ENCODE peak calls at places on chromosomes 7 and 10, in eight cellular contexts. One of them, this sample, is unnamed. For H3K4me1, the result is how much of the 10 kb centered on the place peaks cover.

GRCh38 chr10:77084431-77085144 is 553.0 kb downstream of the KCNMA1 start:
- DNase-seq in transverse colon: peak
- DNase-seq in heart left ventricle: peak
- DNase-seq in GM12878: no peak
- DNase-seq in A549: no peak
- DNase-seq in Peyer's patch: no peak
- DNase-seq in body of pancreas: no peak
- DNase-seq in HCT116: no peak
- DNase-seq in this sample: peak

GRCh38 chr7:602341-603141 is 82.9 kb upstream of the PDGFA start:
- DNase-seq in transverse colon: peak
- DNase-seq in heart left ventricle: peak
- DNase-seq in GM12878: no peak
- DNase-seq in A549: no peak
- DNase-seq in Peyer's patch: peak
- DNase-seq in body of pancreas: no peak
- DNase-seq in HCT116: no peak
- DNase-seq in this sample: no peak

GRCh38 chr7:74312418-74313021 is 23.3 kb downstream of the CLIP2 start:
- DNase-seq in transverse colon: no peak
- DNase-seq in heart left ventricle: no peak
- DNase-seq in GM12878: no peak
- DNase-seq in A549: no peak
- DNase-seq in Peyer's patch: no peak
- DNase-seq in body of pancreas: no peak
- DNase-seq in HCT116: peak
- DNase-seq in this sample: no peak

GRCh38 chr7:50497968-50498367 is 47.8 kb upstream of the FIGNL1 start:
- DNase-seq in transverse colon: no peak
- DNase-seq in heart left ventricle: peak
- DNase-seq in GM12878: no peak
- DNase-seq in A549: no peak
- DNase-seq in Peyer's patch: no peak
- DNase-seq in body of pancreas: no peak
- DNase-seq in HCT116: no peak
- DNase-seq in this sample: no peak

GRCh38 chr7:100016209-100016901 is 959 bp downstream of the ZKSCAN1 start:
- DNase-seq in transverse colon: peak
- DNase-seq in heart left ventricle: no peak
- DNase-seq in GM12878: no peak
- DNase-seq in A549: no peak
- DNase-seq in Peyer's patch: no peak
- DNase-seq in body of pancreas: no peak
- DNase-seq in HCT116: no peak
- DNase-seq in this sample: no peak

GRCh38 chr10:119299531-119299930 is 92.2 kb downstream of the GRK5 start:
- DNase-seq in transverse colon: no peak
- DNase-seq in heart left ventricle: peak
- DNase-seq in GM12878: no peak
- DNase-seq in A549: no peak
- DNase-seq in Peyer's patch: no peak
- DNase-seq in body of pancreas: peak
- DNase-seq in HCT116: no peak
- DNase-seq in this sample: no peak

GRCh38 chr10:15384154-15384553 is 13.1 kb upstream of the FAM171A1 start:
- DNase-seq in transverse colon: peak
- DNase-seq in heart left ventricle: no peak
- DNase-seq in GM12878: no peak
- DNase-seq in A549: no peak
- DNase-seq in Peyer's patch: no peak
- DNase-seq in body of pancreas: no peak
- DNase-seq in HCT116: no peak
- DNase-seq in this sample: no peak

GRCh38 chr7:3560495-3560894 is 259.4 kb downstream of the SDK1 start:
- DNase-seq in transverse colon: no peak
- DNase-seq in heart left ventricle: no peak
- DNase-seq in GM12878: no peak
- DNase-seq in A549: no peak
- DNase-seq in Peyer's patch: no peak
- DNase-seq in body of pancreas: peak
- DNase-seq in HCT116: no peak
- DNase-seq in this sample: no peak

GRCh38 chr10:9605231-9605630 is 1412.4 kb upstream of the CELF2 start:
- DNase-seq in transverse colon: no peak
- DNase-seq in heart left ventricle: no peak
- DNase-seq in GM12878: no peak
- DNase-seq in A549: no peak
- DNase-seq in Peyer's patch: no peak
- DNase-seq in body of pancreas: no peak
- DNase-seq in HCT116: no peak
- DNase-seq in this sample: no peak

GRCh38 chr10:76113952-76114351 is 682.5 kb downstream of the LRMDA start:
- DNase-seq in transverse colon: no peak
- DNase-seq in heart left ventricle: no peak
- DNase-seq in GM12878: no peak
- DNase-seq in A549: no peak
- DNase-seq in Peyer's patch: no peak
- DNase-seq in body of pancreas: no peak
- DNase-seq in HCT116: no peak
- DNase-seq in this sample: no peak

GRCh38 chr10:125482637-125483036 is 200.3 kb downstream of the TEX36 start:
- DNase-seq in transverse colon: no peak
- DNase-seq in heart left ventricle: no peak
- DNase-seq in GM12878: no peak
- DNase-seq in A549: no peak
- DNase-seq in Peyer's patch: no peak
- DNase-seq in body of pancreas: no peak
- DNase-seq in HCT116: no peak
- DNase-seq in this sample: no peak

GRCh38 chr10:101113890-101114403 is 17.2 kb upstream of the TLX1 start:
- DNase-seq in transverse colon: no peak
- DNase-seq in heart left ventricle: no peak
- DNase-seq in GM12878: no peak
- DNase-seq in A549: no peak
- DNase-seq in Peyer's patch: no peak
- DNase-seq in body of pancreas: no peak
- DNase-seq in HCT116: no peak
- DNase-seq in this sample: no peak

GRCh38 chr10:34010891-34011290 is 676.4 kb upstream of the NRP1 start:
- DNase-seq in transverse colon: no peak
- DNase-seq in heart left ventricle: no peak
- DNase-seq in GM12878: no peak
- DNase-seq in A549: no peak
- DNase-seq in Peyer's patch: no peak
- DNase-seq in body of pancreas: no peak
- DNase-seq in HCT116: no peak
- DNase-seq in this sample: no peak

GRCh38 chr10:15483215-15483970 is 112.3 kb upstream of the FAM171A1 start:
- DNase-seq in transverse colon: no peak
- DNase-seq in heart left ventricle: no peak
- DNase-seq in GM12878: no peak
- DNase-seq in A549: no peak
- DNase-seq in Peyer's patch: no peak
- DNase-seq in body of pancreas: no peak
- DNase-seq in HCT116: no peak
- DNase-seq in this sample: no peak

GRCh38 chr10:22629126-22629525 is 85.3 kb downstream of the PIP4K2A start:
- DNase-seq in transverse colon: no peak
- DNase-seq in heart left ventricle: no peak
- DNase-seq in GM12878: no peak
- DNase-seq in A549: no peak
- DNase-seq in Peyer's patch: no peak
- DNase-seq in body of pancreas: no peak
- DNase-seq in HCT116: no peak
- DNase-seq in this sample: no peak
- H3K27ac ChIP-seq in transverse colon: peak
- H3K27ac ChIP-seq in heart left ventricle: no peak
- H3K27ac ChIP-seq in GM12878: peak
- H3K27ac ChIP-seq in A549: no peak
- H3K27ac ChIP-seq in Peyer's patch: peak
- H3K27ac ChIP-seq in body of pancreas: no peak
- H3K27ac ChIP-seq in HCT116: no peak
- H3K27ac ChIP-seq in this sample: no peak

DNA sequence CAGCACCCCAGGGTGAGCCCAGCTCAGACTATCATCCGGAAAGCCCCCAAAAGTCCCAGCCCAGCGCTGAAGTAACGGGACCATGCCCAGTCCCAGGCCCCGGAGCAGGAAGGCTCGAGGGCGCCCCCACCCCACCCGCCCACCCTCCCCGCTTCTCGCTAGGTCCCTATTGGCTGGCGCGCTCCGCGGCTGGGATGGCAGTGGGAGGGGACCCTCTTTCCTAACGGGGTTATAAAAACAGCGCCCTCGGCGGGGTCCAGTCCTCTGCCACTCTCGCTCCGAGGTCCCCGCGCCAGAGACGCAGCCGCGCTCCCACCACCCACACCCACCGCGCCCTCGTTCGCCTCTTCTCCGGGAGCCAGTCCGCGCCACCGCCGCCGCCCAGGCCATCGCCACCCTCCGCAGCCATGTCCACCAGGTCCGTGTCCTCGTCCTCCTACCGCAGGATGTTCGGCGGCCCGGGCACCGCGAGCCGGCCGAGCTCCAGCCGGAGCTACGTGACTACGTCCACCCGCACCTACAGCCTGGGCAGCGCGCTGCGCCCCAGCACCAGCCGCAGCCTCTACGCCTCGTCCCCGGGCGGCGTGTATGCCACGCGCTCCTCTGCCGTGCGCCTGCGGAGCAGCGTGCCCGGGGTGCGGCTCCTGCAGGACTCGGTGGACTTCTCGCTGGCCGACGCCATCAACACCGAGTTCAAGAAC is 1.1 kb downstream of the VIM start:
- DNase-seq in transverse colon: peak
- DNase-seq in heart left ventricle: peak
- DNase-seq in GM12878: no peak
- DNase-seq in A549: peak
- DNase-seq in Peyer's patch: peak
- DNase-seq in body of pancreas: peak
- DNase-seq in HCT116: no peak
- DNase-seq in this sample: peak
- TF ChIP-seq POLR2A in transverse colon: peak
- TF ChIP-seq POLR2A in heart left ventricle: peak
- TF ChIP-seq POLR2A in GM12878: peak
- TF ChIP-seq POLR2A in A549: peak
- TF ChIP-seq POLR2A in Peyer's patch: peak
- TF ChIP-seq POLR2A in body of pancreas: peak
- TF ChIP-seq POLR2A in HCT116: no peak
- TF ChIP-seq POLR2A in this sample: peak

DNA sequence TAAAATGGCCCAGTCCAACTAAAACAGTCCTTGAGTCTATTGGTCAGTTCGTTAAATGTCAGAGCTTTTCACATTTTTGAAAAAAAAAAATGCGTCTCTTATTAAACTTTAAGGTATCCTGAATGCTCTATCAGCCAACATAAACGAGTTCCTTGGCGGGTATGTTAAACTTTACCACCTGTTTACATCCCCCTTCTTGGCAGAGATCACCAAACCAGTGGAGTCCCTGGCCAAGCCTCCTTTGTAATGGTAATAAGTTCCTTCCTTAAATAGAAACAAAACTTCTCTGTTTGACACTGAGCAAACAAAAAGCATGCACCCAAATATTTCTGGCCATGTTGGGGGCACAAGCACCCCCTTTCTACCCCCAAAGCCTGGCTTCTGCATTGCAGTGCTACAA is 3.2 kb downstream of the TRIL start:
- DNase-seq in transverse colon: no peak
- DNase-seq in heart left ventricle: no peak
- DNase-seq in GM12878: no peak
- DNase-seq in A549: no peak
- DNase-seq in Peyer's patch: no peak
- DNase-seq in body of pancreas: no peak
- DNase-seq in HCT116: no peak
- DNase-seq in this sample: no peak
- H3K4me1 ChIP-seq in transverse colon: under half
- H3K4me1 ChIP-seq in heart left ventricle: half or more
- H3K4me1 ChIP-seq in GM12878: under half
- H3K4me1 ChIP-seq in A549: under half
- H3K4me1 ChIP-seq in Peyer's patch: under half
- H3K4me1 ChIP-seq in body of pancreas: under half
- H3K4me1 ChIP-seq in HCT116: under half
- H3K4me1 ChIP-seq in this sample: under half

DNA sequence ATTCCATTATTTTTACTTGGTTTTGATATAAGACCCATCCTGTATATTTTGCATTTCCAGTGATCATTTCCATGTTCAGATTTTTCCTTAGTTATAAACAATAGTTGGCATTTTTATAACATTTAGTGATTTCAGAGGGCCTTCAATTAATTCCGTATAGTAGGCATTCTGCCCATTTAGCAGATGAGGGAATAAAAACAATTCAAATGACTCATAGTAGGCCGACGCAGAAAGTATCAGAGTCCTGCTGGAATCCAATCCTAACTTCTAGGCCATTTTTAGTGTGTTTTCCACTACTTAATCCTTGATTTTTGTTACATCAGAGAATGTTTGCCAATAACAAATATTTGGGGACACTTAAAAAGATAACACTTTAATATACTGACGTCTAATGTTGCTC is 15.4 kb downstream of the RNF32 start:
- DNase-seq in transverse colon: no peak
- DNase-seq in heart left ventricle: no peak
- DNase-seq in GM12878: no peak
- DNase-seq in A549: no peak
- DNase-seq in Peyer's patch: no peak
- DNase-seq in body of pancreas: no peak
- DNase-seq in HCT116: no peak
- DNase-seq in this sample: no peak
- H3K27ac ChIP-seq in transverse colon: no peak
- H3K27ac ChIP-seq in heart left ventricle: no peak
- H3K27ac ChIP-seq in GM12878: no peak
- H3K27ac ChIP-seq in A549: no peak
- H3K27ac ChIP-seq in Peyer's patch: no peak
- H3K27ac ChIP-seq in body of pancreas: no peak
- H3K27ac ChIP-seq in HCT116: no peak
- H3K27ac ChIP-seq in this sample: no peak

GRCh38 chr7:70668606-70669358 is 463.2 kb upstream of the GALNT17 start:
- DNase-seq in transverse colon: no peak
- DNase-seq in heart left ventricle: peak
- DNase-seq in GM12878: peak
- DNase-seq in A549: no peak
- DNase-seq in Peyer's patch: no peak
- DNase-seq in body of pancreas: peak
- DNase-seq in HCT116: no peak
- DNase-seq in this sample: peak
- TF ChIP-seq POLR2A in transverse colon: no peak
- TF ChIP-seq POLR2A in heart left ventricle: no peak
- TF ChIP-seq POLR2A in GM12878: no peak
- TF ChIP-seq POLR2A in A549: no peak
- TF ChIP-seq POLR2A in Peyer's patch: no peak
- TF ChIP-seq POLR2A in body of pancreas: peak
- TF ChIP-seq POLR2A in HCT116: no peak
- TF ChIP-seq POLR2A in this sample: no peak

This sample was measured in gastrocnemius medialis.